ENCODE peak calls at places on chromosomes 12 and 14, in seven cellular contexts. C is upper lobe of right lung; W is CD8-positive, alpha-beta T cell; B is AG09309; V is astrocyte of the spinal cord; T is A549; E is OCI-LY7. H is an unnamed sample.
A peak's percentile ranks its signal among the peaks of the same experiment; 100 is the strongest.

GRCh38 chr12:62841841-62842240 is 93.1 kb downstream of the PPM1H start:
- DNase-seq in W (no peak), B (no peak), T (no peak), E (no peak), C (no peak), V (peak; percentile 18), H (no peak)

GRCh38 chr12:5309654-5310053 is 122.3 kb upstream of the NTF3 start:
- DNase-seq in V (no peak), W (no peak), B (no peak), E (no peak), T (no peak), C (no peak), H (no peak)

GRCh38 chr12:64900540-64900939 is 76.1 kb downstream of the TBC1D30 start:
- DNase-seq in W (no peak), T (no peak), V (peak; percentile 4), C (no peak), E (no peak), B (no peak), H (no peak)

GRCh38 chr14:64943556-64943955 is 1.0 kb upstream of the GPX2 start:
- DNase-seq in W (no peak), C (no peak), B (no peak), E (no peak), T (no peak), V (no peak), H (no peak)

GRCh38 chr14:93005838-93006237 is 82.9 kb downstream of the CHGA start:
- DNase-seq in B (no peak), C (no peak), W (no peak), T (no peak), V (no peak), E (no peak), H (no peak)

GRCh38 chr12:120164293-120164692 is 30.2 kb downstream of the GCN1 start:
- DNase-seq in B (no peak), T (no peak), E (no peak), W (no peak), C (no peak), V (no peak), H (no peak)

GRCh38 chr14:88683119-88683518 is 109.6 kb downstream of the EML5 start:
- DNase-seq in V (no peak), W (no peak), E (no peak), T (no peak), C (no peak), B (no peak), H (no peak)

GRCh38 chr12:28130625-28131598 is 59.3 kb upstream of the CCDC91 start:
- DNase-seq in C (no peak), T (peak; percentile 91), W (no peak), B (peak; percentile 98), V (peak; percentile 99), E (no peak), H (no peak)

GRCh38 chr12:93380480-93381121 is 2.9 kb downstream of the NUDT4 start:
- DNase-seq in V (peak; percentile 64), W (no peak), T (peak; percentile 40), E (peak; percentile 53), C (no peak), B (no peak), H (no peak)
- TF ChIP-seq CTCF in V (peak; percentile 19), W (no peak), T (peak; percentile 45), E (peak; percentile 82), C (peak; percentile 20), B (peak; percentile 34), H (peak; percentile 22)

DNA sequence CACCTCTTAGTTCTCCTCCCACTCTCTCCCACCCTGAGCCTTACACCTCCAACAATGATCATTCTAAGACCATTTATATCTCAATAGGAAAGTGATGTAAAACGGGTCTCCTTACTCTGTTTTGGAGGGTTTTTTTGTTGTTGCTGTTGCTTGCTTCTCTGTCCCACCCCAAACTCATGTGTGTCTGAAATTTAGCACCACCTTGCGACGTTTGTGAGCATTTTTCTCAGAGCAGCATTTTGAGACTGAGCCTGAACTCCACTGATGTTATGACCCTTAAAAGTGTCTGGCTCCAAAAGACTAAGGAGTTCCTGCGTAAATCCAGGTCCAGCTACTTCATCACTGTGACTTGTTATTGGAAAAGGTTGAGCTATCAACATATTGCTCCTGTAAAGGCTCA is 155.0 kb downstream of the DAD1 start:
- DNase-seq in T (no peak), E (peak; percentile 84), B (no peak), W (no peak), C (no peak), V (no peak), H (no peak)
- TF ChIP-seq CTCF in T (no peak), E (peak; percentile 95), B (no peak), W (no peak), C (no peak), V (no peak), H (no peak)

GRCh38 chr14:77603654-77604270 is 12.7 kb downstream of the SPTLC2 start:
- DNase-seq in W (no peak), B (no peak), E (no peak), V (no peak), T (peak; percentile 53), C (no peak), H (no peak)
- TF ChIP-seq CTCF in W (no peak), B (no peak), E (peak; percentile 73), V (peak; percentile 38), T (peak; percentile 41), C (peak; percentile 8), H (no peak)

GRCh38 chr12:3677609-3678008 is 75.3 kb downstream of the CRACR2A start:
- DNase-seq in C (no peak), B (no peak), T (no peak), W (no peak), V (no peak), E (no peak), H (no peak)
- TF ChIP-seq CTCF in C (no peak), B (no peak), T (no peak), W (no peak), V (no peak), E (peak; percentile 23), H (no peak)

DNA sequence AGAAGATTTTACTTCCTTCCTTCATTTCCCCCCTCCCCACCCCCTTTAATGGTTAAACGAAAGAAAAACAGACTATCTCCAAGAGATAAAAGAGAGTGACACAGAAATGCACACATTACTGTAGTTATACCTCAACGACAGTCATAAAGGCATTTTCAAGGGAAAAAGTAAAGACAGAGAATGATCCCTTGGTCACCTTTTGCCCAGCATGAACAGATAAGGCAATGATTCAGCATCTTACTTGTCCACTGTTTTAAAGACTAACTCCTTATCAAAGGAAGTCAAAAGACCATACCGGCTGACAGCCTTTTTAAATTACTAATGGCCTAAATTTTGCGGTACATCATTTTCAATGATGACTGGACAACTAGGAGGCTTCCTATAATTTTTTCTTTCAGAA is 326.6 kb downstream of the PAWR start:
- DNase-seq in V (no peak), B (no peak), T (peak; percentile 62), E (no peak), W (no peak), C (no peak), H (no peak)
- TF ChIP-seq CTCF in V (no peak), B (no peak), T (no peak), E (no peak), W (no peak), C (no peak), H (no peak)

DNA sequence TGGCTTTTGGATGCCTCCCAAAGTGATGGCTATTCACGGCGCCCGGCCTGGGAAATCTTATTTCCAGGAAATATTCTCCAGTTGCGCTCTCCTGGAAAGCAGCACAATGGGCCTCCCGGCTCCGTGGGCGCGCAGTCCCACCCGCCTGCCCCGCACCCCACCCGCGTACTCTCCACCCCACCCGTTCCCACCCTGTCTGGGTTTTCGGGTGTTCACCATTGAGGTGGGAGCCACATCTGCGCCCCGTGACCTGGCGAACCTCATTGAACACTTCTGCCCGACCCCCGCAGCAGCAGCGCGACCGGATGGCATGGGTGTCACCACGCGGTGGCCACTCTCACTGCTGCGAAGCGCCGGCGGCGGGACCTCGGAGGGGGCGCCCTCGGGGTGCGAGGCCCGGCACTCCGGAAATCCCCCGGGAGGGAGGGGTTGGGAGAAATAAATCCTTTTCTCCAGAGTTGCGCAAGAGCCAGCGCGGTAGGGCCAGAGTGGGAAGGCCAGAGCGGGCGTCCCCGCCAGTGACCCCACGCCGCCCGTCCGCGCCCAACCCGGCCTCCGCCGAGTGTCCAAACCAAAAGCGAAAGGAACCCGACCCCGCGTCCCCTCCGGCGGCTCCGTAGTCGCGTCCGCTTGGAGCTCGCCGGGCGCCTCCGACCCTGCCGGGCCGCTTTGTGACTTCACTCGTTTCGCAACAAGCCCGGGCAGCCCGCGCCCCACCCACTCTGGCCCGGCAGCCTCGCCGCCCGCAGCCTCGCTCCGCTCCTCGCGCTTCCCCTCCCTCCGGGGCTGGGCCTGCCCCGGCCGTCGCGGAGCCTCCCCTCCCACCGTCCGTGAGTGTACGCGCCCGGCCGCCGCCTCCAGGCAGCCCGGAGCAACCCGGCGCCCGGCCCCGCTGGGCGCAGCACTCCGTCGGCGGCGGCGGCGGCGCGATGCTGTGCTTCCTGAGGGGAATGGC is at the start of gene DRAM1:
- DNase-seq in V (peak; percentile 92), T (peak; percentile 92), C (peak; percentile 98), B (peak; percentile 66), W (peak; percentile 60), E (peak; percentile 34), H (peak; percentile 80)
- TF ChIP-seq CTCF in V (peak; percentile 8), T (peak; percentile 20), C (peak; percentile 16), B (no peak), W (no peak), E (no peak), H (no peak)